ENCODE peak calls at places on chromosomes 4 and X, in six cellular contexts. U, E, D, L, O and G are unnamed samples.

GRCh38 chr4:84394386-84394785 is 104.7 kb downstream of the NKX6-1 start:
- DNase-seq in E (no peak), D (no peak), O (no peak), L (no peak), U (no peak), G (no peak)

GRCh38 chrX:42807393-42807792 is 29.4 kb upstream of the PPP1R2C start:
- DNase-seq in U (no peak), O (no peak), E (no peak), D (no peak), L (no peak), G (no peak)

GRCh38 chr4:139749313-139749712 is 83.7 kb downstream of the MGST2 start:
- DNase-seq in L (no peak), E (no peak), D (no peak), O (no peak), U (no peak), G (no peak)

GRCh38 chr4:6362896-6363295 is 93.2 kb downstream of the WFS1 start:
- DNase-seq in L (peak; percentile 20), D (peak; percentile 71), E (peak; percentile 7), O (no peak), U (no peak), G (no peak)

GRCh38 chrX:119398974-119399771 is at the start of gene SLC25A43:
- DNase-seq in E (no peak), L (peak; percentile 20), O (no peak), D (peak; percentile 12), U (no peak), G (peak; percentile 85)

GRCh38 chr4:150039790-150040189 is 38.5 kb upstream of the DCLK2 start:
- DNase-seq in D (no peak), E (no peak), L (no peak), O (no peak), U (no peak), G (no peak)

GRCh38 chr4:59729321-59729720 is 1470.8 kb upstream of the ADGRL3 start:
- DNase-seq in U (no peak), O (no peak), L (no peak), E (no peak), D (no peak), G (no peak)

GRCh38 chrX:110759785-110760184 is 35.8 kb downstream of the CHRDL1 start:
- DNase-seq in L (peak; percentile 85), D (no peak), E (peak; percentile 82), O (no peak), U (no peak), G (no peak)

GRCh38 chrX:93420635-93421034 is 252.7 kb downstream of the NAP1L3 start:
- DNase-seq in U (no peak), O (no peak), L (no peak), D (no peak), E (no peak), G (no peak)

GRCh38 chrX:120309873-120310730 is 1.2 kb downstream of the TMEM255A start:
- DNase-seq in O (no peak), E (peak; percentile 12), U (no peak), D (peak; percentile 12), L (no peak), G (no peak)

GRCh38 chr4:88341227-88342192 is 37.1 kb upstream of the HERC6 start:
- DNase-seq in E (peak; percentile 92), D (no peak), U (peak; percentile 61), L (peak; percentile 97), O (no peak), G (no peak)

GRCh38 chr4:58522765-58523382 is 1412.7 kb upstream of the IGFBP7 start:
- DNase-seq in O (no peak), E (no peak), D (no peak), U (no peak), L (no peak), G (no peak)

GRCh38 chr4:22356996-22357596 is 158.8 kb downstream of the ADGRA3 start:
- DNase-seq in U (no peak), D (no peak), L (peak; percentile 61), E (peak; percentile 13), O (no peak), G (no peak)

GRCh38 chrX:67893931-67894330 is 350.1 kb downstream of the AR start:
- DNase-seq in L (peak; percentile 33), E (peak; percentile 2), O (no peak), U (no peak), D (no peak), G (no peak)

GRCh38 chrX:17922303-17922702 is 61.2 kb upstream of the RAI2 start:
- DNase-seq in L (no peak), O (no peak), U (no peak), D (no peak), E (no peak), G (no peak)

GRCh38 chrX:71163010-71163409 is 18.4 kb downstream of the NLGN3 start:
- DNase-seq in L (no peak), E (no peak), O (no peak), U (no peak), D (no peak), G (no peak)

GRCh38 chr4:148330161-148330560 is 112.1 kb downstream of the NR3C2 start:
- DNase-seq in E (no peak), D (no peak), O (no peak), U (no peak), L (no peak), G (no peak)

GRCh38 chr4:183915976-183916375 is 10.9 kb downstream of the STOX2 start:
- DNase-seq in O (no peak), D (no peak), E (no peak), L (no peak), U (no peak), G (no peak)

GRCh38 chr4:86556791-86557415 is 37.2 kb upstream of the PTPN13 start:
- DNase-seq in E (peak; percentile 23), D (no peak), U (no peak), L (peak; percentile 1), O (no peak), G (no peak)

GRCh38 chr4:37976991-37977470 is 16.8 kb downstream of the PTTG2 start:
- DNase-seq in O (no peak), U (peak; percentile 79), E (peak; percentile 26), D (peak; percentile 81), L (peak; percentile 60), G (peak; percentile 91)

GRCh38 chr4:26021417-26022345 is 107.7 kb downstream of the SMIM20 start:
- DNase-seq in E (peak; percentile 44), U (no peak), O (no peak), L (peak; percentile 47), D (no peak), G (no peak)

GRCh38 chrX:2387614-2388239 is 113.0 kb downstream of the DHRSX start:
- DNase-seq in D (no peak), L (no peak), E (peak; percentile 55), U (no peak), O (no peak), G (no peak)

GRCh38 chr4:145299380-145300076 is 119.1 kb upstream of the OTUD4 start:
- DNase-seq in U (no peak), O (peak; percentile 51), L (peak; percentile 98), E (peak; percentile 92), D (no peak), G (no peak)

GRCh38 chrX:113473418-113473817 is 632.8 kb upstream of the AMOT start:
- DNase-seq in U (no peak), O (no peak), D (no peak), L (peak; percentile 29), E (no peak), G (no peak)

GRCh38 chr4:184748251-184748652 is 14.4 kb upstream of the CENPU start:
- DNase-seq in U (no peak), E (no peak), L (no peak), D (no peak), O (no peak), G (no peak)

GRCh38 chr4:70291341-70291740 is 43.4 kb upstream of the CABS1 start:
- DNase-seq in O (no peak), E (no peak), L (no peak), D (no peak), U (no peak), G (no peak)

GRCh38 chr4:110897779-110898178 is 274.9 kb upstream of the PITX2 start:
- DNase-seq in O (no peak), D (no peak), E (no peak), L (no peak), U (no peak), G (no peak)

GRCh38 chr4:109998867-109999303 is 86.2 kb downstream of the EGF start:
- DNase-seq in D (peak; percentile 39), O (peak; percentile 49), L (peak; percentile 71), U (no peak), E (peak; percentile 33), G (no peak)

GRCh38 chr4:71406459-71406963 is 67.7 kb downstream of the SLC4A4 start:
- DNase-seq in D (peak; percentile 35), U (no peak), L (peak; percentile 52), O (no peak), E (peak; percentile 75), G (no peak)

DNA sequence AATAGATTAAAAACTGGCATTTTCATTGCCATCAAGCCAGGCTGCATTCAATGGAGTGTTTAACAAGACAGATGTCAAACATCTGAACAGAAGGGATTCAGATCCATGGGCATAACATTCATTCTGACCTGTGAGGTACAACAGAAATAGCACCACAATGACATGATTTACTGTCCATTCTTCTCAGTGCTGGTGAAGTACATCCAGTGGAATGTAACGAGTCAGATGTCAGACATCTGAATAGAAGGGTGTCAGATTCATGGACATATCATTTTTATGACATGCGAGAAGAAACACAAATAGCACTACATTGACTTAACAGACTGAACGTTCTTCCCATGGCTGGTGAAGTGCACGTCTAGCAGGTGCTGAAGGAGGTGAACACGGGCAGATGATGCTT is 186.4 kb downstream of the PPP4R3C start:
- DNase-seq in L (no peak), U (no peak), O (no peak), E (no peak), D (no peak), G (no peak)
- TF ChIP-seq CTCF in L (no peak), U (no peak), O (no peak), E (no peak), D (no peak), G (no peak)

GRCh38 chr4:54063224-54063623 is 1.2 kb downstream of the CHIC2 start:
- DNase-seq in L (peak; percentile 49), U (no peak), O (no peak), E (peak; percentile 55), D (no peak), G (no peak)
- TF ChIP-seq CTCF in L (no peak), U (no peak), O (no peak), E (no peak), D (no peak), G (no peak)

DNA sequence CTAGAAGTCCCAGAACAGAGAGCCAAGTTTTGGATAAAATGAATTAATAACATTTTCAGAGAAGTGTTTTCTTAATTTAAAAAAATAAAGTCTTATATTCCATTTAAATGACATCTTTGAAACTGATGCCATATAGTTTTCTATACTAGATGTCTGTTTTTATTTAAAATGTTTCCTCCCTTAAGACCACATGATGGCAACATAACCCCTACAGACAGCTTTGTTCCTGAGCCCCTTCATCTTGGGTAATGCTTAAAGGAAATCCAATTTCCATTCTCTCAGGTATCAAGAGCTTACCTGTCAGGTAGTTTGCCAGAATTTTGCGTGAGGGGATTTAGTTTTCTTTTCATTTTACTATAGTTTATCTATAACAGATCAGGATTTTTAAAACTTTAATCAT is 181.4 kb upstream of the UGT8 start:
- DNase-seq in D (no peak), U (no peak), E (no peak), O (no peak), L (no peak), G (no peak)
- TF ChIP-seq CTCF in D (no peak), U (no peak), E (no peak), O (no peak), L (no peak), G (peak; percentile 13)

GRCh38 chrX:63012574-63012973 is 338.6 kb downstream of the SPIN4 start:
- DNase-seq in O (no peak), L (peak; percentile 0), U (no peak), E (no peak), D (no peak), G (no peak)
- TF ChIP-seq CTCF in O (no peak), L (no peak), U (no peak), E (no peak), D (no peak), G (no peak)

GRCh38 chr4:153156263-153156662 is 48.0 kb upstream of the TRIM2 start:
- DNase-seq in D (no peak), U (no peak), E (no peak), L (no peak), O (no peak), G (no peak)
- TF ChIP-seq CTCF in D (no peak), U (no peak), E (peak; percentile 12), L (no peak), O (peak; percentile 47), G (no peak)